ENCODE peak calls at places on chromosomes 12 and 14, in eight cellular contexts. C is stimulated activated CD8-positive, alpha-beta memory T cell treated with anti-CD3 and anti-CD28 coated beads, Interleukin-4, amount 100 ng/mL, for 1 hour; R is T follicular helper cell; Y is germinal center; L is GM12891; X is EL; U is fibroblast of the aortic adventitia; Q is AG04450. N is an unnamed sample.

GRCh38 chr12:49922349-49923034 is 18.8 kb upstream of the FAIM2 start:
- DNase-seq in U (peak), R (no peak), Y (no peak), C (no peak), L (no peak), X (no peak), Q (no peak), N (no peak)

GRCh38 chr14:90159147-90159546 is 97.2 kb upstream of the PSMC1 start:
- DNase-seq in C (no peak), Y (no peak), U (no peak), Q (no peak), X (no peak), R (no peak), L (no peak), N (no peak)

GRCh38 chr12:130880411-130880885 is 8.6 kb downstream of the RAN start:
- DNase-seq in X (no peak), Y (peak), L (no peak), R (no peak), U (no peak), C (no peak), Q (no peak), N (peak)

GRCh38 chr12:40446385-40446784 is 221.6 kb downstream of the LRRK2 start:
- DNase-seq in C (no peak), R (no peak), X (peak), L (peak), U (peak), Q (no peak), Y (peak), N (peak)

GRCh38 chr12:52207895-52208294 is 16.1 kb upstream of the KRT80 start:
- DNase-seq in R (no peak), U (peak), Q (no peak), L (no peak), Y (no peak), C (no peak), X (peak), N (no peak)

GRCh38 chr12:94187351-94187750 is 39.0 kb downstream of the PLXNC1 start:
- DNase-seq in X (no peak), Y (no peak), U (no peak), C (no peak), R (no peak), Q (no peak), L (no peak), N (peak)

GRCh38 chr14:92651106-92651792 is 97.2 kb downstream of the LGMN start:
- DNase-seq in Q (no peak), Y (peak), U (no peak), L (peak), R (peak), X (no peak), C (peak), N (no peak)

GRCh38 chr12:571795-572531 is 91.3 kb downstream of the NINJ2 start:
- DNase-seq in X (peak), R (no peak), Y (no peak), U (no peak), Q (no peak), L (no peak), C (no peak), N (no peak)

GRCh38 chr14:49050836-49051235 is 535.3 kb downstream of the RPS29 start:
- DNase-seq in L (no peak), X (no peak), R (no peak), U (no peak), C (no peak), Y (no peak), Q (no peak), N (no peak)

GRCh38 chr14:105894125-105894977 is 368.0 kb downstream of the TMEM121 start:
- DNase-seq in Y (no peak), R (no peak), C (no peak), L (no peak), U (no peak), X (no peak), Q (no peak), N (no peak)

GRCh38 chr14:105177082-105177481 is 4.0 kb downstream of the NUDT14 start:
- DNase-seq in Y (no peak), U (no peak), R (no peak), Q (no peak), X (no peak), L (no peak), C (no peak), N (no peak)

GRCh38 chr12:115859231-115859630 is 418.3 kb downstream of the MED13L start:
- DNase-seq in Y (no peak), Q (no peak), X (no peak), U (no peak), C (no peak), R (no peak), L (no peak), N (no peak)

N was measured in adipocyte.